ENCODE peak calls at places on chromosome 3, in eight cellular contexts. S is fibroblast of mammary gland, M is astrocyte of the spinal cord, O is HCT116, F is epithelial cell of esophagus, D is glutamatergic neuron, C is GM20000, Q is PC-3. A is an unnamed sample.

GRCh38 chr3:63467392-63467791 is 185.1 kb upstream of the SNTN start:
- DNase-seq in S (no peak), M (no peak), O (no peak), F (no peak), D (no peak), C (no peak), Q (no peak), A (no peak)

GRCh38 chr3:58670506-58671125 is 4.0 kb upstream of the FAM3D start:
- DNase-seq in S (no peak), M (no peak), O (no peak), F (no peak), D (peak; percentile 53), C (no peak), Q (no peak), A (no peak)

GRCh38 chr3:43455233-43455632 is 166.6 kb downstream of the ANO10 start:
- DNase-seq in S (peak; percentile 76), M (peak; percentile 12), O (peak; percentile 82), F (peak; percentile 69), D (no peak), C (no peak), Q (peak; percentile 75), A (peak; percentile 2)

GRCh38 chr3:58528629-58529028 is 8.4 kb downstream of the ACOX2 start:
- DNase-seq in S (peak; percentile 42), M (peak; percentile 60), O (no peak), F (peak; percentile 71), D (no peak), C (no peak), Q (peak; percentile 77), A (peak; percentile 47)

GRCh38 chr3:49161808-49162530 is 4.2 kb downstream of the CCDC71 start:
- DNase-seq in S (no peak), M (no peak), O (no peak), F (no peak), D (no peak), C (no peak), Q (no peak), A (no peak)

GRCh38 chr3:122536634-122537033 is 21.9 kb upstream of the KPNA1 start:
- DNase-seq in S (no peak), M (no peak), O (no peak), F (no peak), D (no peak), C (no peak), Q (no peak), A (no peak)

GRCh38 chr3:8500208-8500961 is 1.2 kb upstream of the LMCD1 start:
- DNase-seq in S (peak; percentile 37), M (peak; percentile 62), O (no peak), F (peak; percentile 39), D (no peak), C (no peak), Q (peak; percentile 94), A (peak; percentile 56)

GRCh38 chr3:129597792-129598381 is 8.6 kb downstream of the PLXND1 start:
- DNase-seq in S (no peak), M (no peak), O (no peak), F (no peak), D (no peak), C (no peak), Q (no peak), A (no peak)

GRCh38 chr3:109647985-109648384 is 310.6 kb upstream of the DPPA4 start:
- DNase-seq in S (no peak), M (no peak), O (no peak), F (no peak), D (no peak), C (no peak), Q (no peak), A (no peak)

GRCh38 chr3:188927971-188928370 is 243.8 kb upstream of the TPRG1 start:
- DNase-seq in S (no peak), M (no peak), O (no peak), F (no peak), D (no peak), C (no peak), Q (no peak), A (no peak)

GRCh38 chr3:108222813-108223307 is 636 bp upstream of the IFT57 start:
- DNase-seq in S (peak; percentile 8), M (no peak), O (no peak), F (peak; percentile 8), D (no peak), C (no peak), Q (peak; percentile 18), A (no peak)

GRCh38 chr3:69838696-69839515 is 99.6 kb downstream of the MITF start:
- DNase-seq in S (peak; percentile 88), M (no peak), O (no peak), F (no peak), D (no peak), C (no peak), Q (no peak), A (no peak)

GRCh38 chr3:141045849-141046248 is 5.3 kb upstream of the SPSB4 start:
- DNase-seq in S (no peak), M (no peak), O (no peak), F (no peak), D (no peak), C (no peak), Q (no peak), A (no peak)

GRCh38 chr3:128863560-128863959 is 15.9 kb upstream of the ACAD9 start:
- DNase-seq in S (no peak), M (no peak), O (no peak), F (no peak), D (no peak), C (no peak), Q (no peak), A (no peak)

GRCh38 chr3:69081583-69082262 is 1.6 kb upstream of the UBA3 start:
- DNase-seq in S (no peak), M (no peak), O (no peak), F (peak; percentile 76), D (no peak), C (no peak), Q (peak; percentile 32), A (peak; percentile 38)

GRCh38 chr3:188452158-188452772 is 298.3 kb downstream of the LPP start:
- DNase-seq in S (no peak), M (no peak), O (no peak), F (no peak), D (no peak), C (no peak), Q (no peak), A (no peak)

GRCh38 chr3:5122741-5123706 is 932 bp downstream of the ARL8B start:
- DNase-seq in S (peak; percentile 76), M (peak; percentile 67), O (no peak), F (peak; percentile 99), D (peak; percentile 28), C (peak; percentile 46), Q (peak; percentile 91), A (peak; percentile 17)

GRCh38 chr3:149314807-149315578 is 18.4 kb downstream of the TM4SF18 start:
- DNase-seq in S (peak; percentile 78), M (peak; percentile 90), O (no peak), F (peak; percentile 45), D (no peak), C (no peak), Q (peak; percentile 87), A (no peak)

GRCh38 chr3:110612045-110612444 is 459.6 kb upstream of the NECTIN3 start:
- DNase-seq in S (no peak), M (no peak), O (no peak), F (no peak), D (no peak), C (no peak), Q (no peak), A (no peak)

GRCh38 chr3:131688370-131688769 is 185.6 kb upstream of the MRPL3 start:
- DNase-seq in S (peak; percentile 19), M (peak; percentile 51), O (no peak), F (peak; percentile 74), D (no peak), C (no peak), Q (peak; percentile 54), A (no peak)

DNA sequence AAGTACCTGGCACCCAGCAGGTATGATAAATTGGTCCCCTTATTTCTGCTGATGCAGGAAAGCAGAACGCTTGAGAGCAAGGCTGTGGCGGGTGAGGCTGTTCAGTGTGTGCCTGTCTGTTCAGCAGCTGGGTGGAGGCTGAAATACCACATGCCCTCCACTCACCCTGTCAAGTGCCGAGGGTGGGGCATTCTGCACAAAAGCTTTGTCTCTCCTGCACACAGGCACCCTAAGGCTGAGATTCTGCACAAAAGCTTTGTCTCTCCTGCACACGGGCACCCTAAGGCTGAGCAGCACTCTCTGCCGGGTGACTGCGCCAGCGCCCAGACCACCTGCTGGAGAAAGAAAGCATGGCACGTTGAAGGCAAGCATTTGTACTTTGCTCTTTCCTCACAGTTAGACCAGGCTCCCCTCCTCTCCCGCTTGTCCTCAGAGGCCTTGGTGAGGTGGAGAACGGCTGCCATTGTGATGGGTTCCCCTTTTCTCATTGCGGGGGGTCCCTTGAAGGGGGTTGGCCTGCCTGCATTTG is 97.5 kb downstream of the BDH1 start:
- DNase-seq in S (peak; percentile 18), M (no peak), O (no peak), F (peak; percentile 51), D (no peak), C (no peak), Q (no peak), A (peak; percentile 66)
- TF ChIP-seq CTCF in S (peak; percentile 31), M (peak; percentile 28), O (peak; percentile 47), F (peak; percentile 55), D (peak; percentile 57), C (no peak), Q (peak; percentile 35), A (peak; percentile 60)

DNA sequence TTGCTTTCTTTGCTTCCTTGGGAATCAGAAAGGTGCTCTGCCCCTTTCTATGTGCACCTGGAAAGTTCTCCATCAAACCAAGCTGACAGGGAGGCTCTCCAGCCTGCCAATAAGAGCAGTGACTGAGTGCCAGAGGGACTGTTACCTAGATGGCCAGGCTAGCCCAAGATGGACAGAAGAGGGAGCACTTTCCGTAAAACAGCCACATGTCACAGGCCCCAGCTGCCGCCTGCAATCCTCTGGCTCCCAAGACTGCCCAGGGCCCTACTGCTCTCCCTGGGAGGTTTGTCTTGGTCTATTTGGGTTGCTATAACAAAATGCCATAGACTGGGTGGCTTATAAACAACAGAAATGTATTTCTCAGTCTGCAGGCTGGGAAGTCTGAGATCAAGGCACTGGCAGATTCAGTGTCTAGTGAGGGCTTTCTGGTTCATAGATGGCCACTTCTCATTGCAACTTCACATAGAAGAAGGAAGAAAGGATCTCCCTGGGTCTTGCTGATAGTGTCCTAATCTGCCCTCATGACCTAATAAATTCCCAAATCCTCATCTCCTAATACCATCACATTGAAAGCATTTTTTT is 72.3 kb downstream of the TAMM41 start:
- DNase-seq in S (peak; percentile 30), M (peak; percentile 41), O (peak; percentile 45), F (peak; percentile 77), D (peak; percentile 68), C (no peak), Q (peak; percentile 74), A (peak; percentile 62)
- TF ChIP-seq CTCF in S (peak; percentile 50), M (peak; percentile 76), O (peak; percentile 66), F (peak; percentile 75), D (peak; percentile 47), C (no peak), Q (peak; percentile 76), A (peak; percentile 46)

GRCh38 chr3:18982920-18983319 is 165.4 kb upstream of the KCNH8 start:
- DNase-seq in S (no peak), M (no peak), O (no peak), F (no peak), D (no peak), C (no peak), Q (no peak), A (no peak)
- TF ChIP-seq CTCF in S (no peak), M (no peak), O (no peak), F (no peak), D (no peak), C (no peak), Q (no peak), A (no peak)

GRCh38 chr3:3594986-3595385 is 204.2 kb upstream of the LRRN1 start:
- DNase-seq in S (no peak), M (no peak), O (no peak), F (peak; percentile 39), D (no peak), C (no peak), Q (no peak), A (no peak)

GRCh38 chr3:3586843-3587626 is 212.2 kb upstream of the LRRN1 start:
- DNase-seq in S (no peak), M (peak; percentile 1), O (no peak), F (no peak), D (no peak), C (no peak), Q (no peak), A (no peak)

GRCh38 chr3:3589715-3590130 is 209.5 kb upstream of the LRRN1 start:
- DNase-seq in S (no peak), M (no peak), O (no peak), F (no peak), D (no peak), C (peak; percentile 24), Q (no peak), A (no peak)
- TF ChIP-seq CTCF in S (no peak), M (no peak), O (no peak), F (no peak), D (no peak), C (no peak), Q (no peak), A (no peak)